ENCODE peak calls at places on chromosomes 4 and X, in ten cellular contexts. V is endothelial cell; H is naive thymus-derived CD4-positive, alpha-beta T cell; R is HTR-8/SVneo; N is AG09309; C is cardiac muscle cell; Y is activated gamma-delta T cell treated with anti-CD3 and anti-CD28 coated beads, Interleukin-2, amount 50 U/mL, for 16 hours; A is HEK293T; L is WTC11; I is caudate nucleus. D is an unnamed sample.

GRCh38 chrX:103467156-103467555 is 52.1 kb downstream of the RAB40A start:
- DNase-seq in A (no peak), R (no peak), I (no peak), C (no peak), Y (no peak), N (no peak), V (no peak), L (no peak), H (no peak), D (no peak)

GRCh38 chrX:11420851-11421250 is 127.6 kb downstream of the AMELX start:
- DNase-seq in N (no peak), H (no peak), A (no peak), R (no peak), C (no peak), V (no peak), I (no peak), Y (no peak), L (no peak), D (no peak)

GRCh38 chr4:16233569-16234177 is 7.4 kb upstream of the TAPT1 start:
- DNase-seq in L (no peak), A (no peak), R (no peak), H (no peak), C (no peak), I (no peak), N (no peak), V (no peak), Y (no peak), D (no peak)

GRCh38 chr4:47463235-47463956 is at the start of gene COMMD8:
- DNase-seq in C (peak), I (peak), R (peak), H (peak), Y (peak), A (peak), N (peak), V (peak), L (peak), D (peak)

GRCh38 chrX:103309860-103310591 is 764 bp downstream of the BEX2 start:
- DNase-seq in V (no peak), H (no peak), N (no peak), A (no peak), Y (no peak), L (peak), I (no peak), R (no peak), C (peak), D (no peak)

GRCh38 chr4:74934016-74934821 is 1.3 kb downstream of the PARM1 start:
- DNase-seq in C (peak), L (peak), H (no peak), N (no peak), V (peak), A (peak), Y (no peak), I (peak), R (no peak), D (peak)

GRCh38 chr4:1047106-1047975 is 35.9 kb downstream of the FGFRL1 start:
- DNase-seq in L (peak), N (no peak), V (peak), C (no peak), Y (no peak), R (no peak), I (no peak), A (no peak), H (no peak), D (no peak)

GRCh38 chrX:136193771-136194170 is 46.4 kb downstream of the FHL1 start:
- DNase-seq in I (no peak), C (no peak), V (no peak), R (no peak), Y (no peak), L (no peak), A (no peak), H (no peak), N (no peak), D (no peak)

GRCh38 chr4:12293906-12294525 is 865.3 kb upstream of the HS3ST1 start:
- DNase-seq in N (no peak), Y (no peak), V (no peak), A (no peak), I (no peak), L (no peak), H (no peak), R (no peak), C (no peak), D (no peak)

GRCh38 chr4:16745009-16745408 is 153.4 kb downstream of the LDB2 start:
- DNase-seq in V (no peak), R (no peak), N (peak), Y (no peak), C (no peak), H (no peak), I (no peak), A (no peak), L (no peak), D (no peak)

GRCh38 chrX:51395807-51396728 is 63.4 kb downstream of the NUDT10 start:
- DNase-seq in V (peak), Y (peak), C (peak), R (no peak), N (no peak), A (peak), L (peak), H (peak), I (no peak), D (no peak)

GRCh38 chr4:22720091-22720490 is 27.4 kb downstream of the GBA3 start:
- DNase-seq in N (no peak), C (no peak), R (no peak), Y (no peak), A (no peak), H (no peak), V (no peak), I (no peak), L (no peak), D (no peak)

GRCh38 chr4:100189820-100190642 is at the start of gene DDIT4L:
- DNase-seq in R (peak), N (no peak), L (peak), C (peak), H (no peak), Y (peak), A (peak), V (peak), I (no peak), D (peak)

GRCh38 chrX:42519666-42520231 is 258.2 kb downstream of the PPP1R2C start:
- DNase-seq in V (no peak), C (no peak), Y (no peak), I (no peak), R (no peak), A (no peak), N (peak), L (no peak), H (no peak), D (no peak)

GRCh38 chr4:139943277-139943676 is 210.7 kb downstream of the MAML3 start:
- DNase-seq in N (no peak), L (no peak), R (no peak), C (peak), H (no peak), V (no peak), Y (no peak), A (no peak), I (no peak), D (no peak)

GRCh38 chr4:123597586-123597985 is 201.0 kb downstream of the SPRY1 start:
- DNase-seq in I (no peak), R (no peak), V (no peak), C (no peak), N (peak), A (no peak), L (no peak), Y (no peak), H (no peak), D (no peak)